ENCODE peak calls at places on chromosomes 5 and 9, in six cellular contexts. S is T-helper 2 cell, M is SK-MEL-5, Z is HuH-7.5, B is coronary artery, T is T-helper 1 cell. X is an unnamed sample.

GRCh38 chr5:60102961-60103683 is 209.6 kb upstream of the PDE4D start:
- DNase-seq in S (no peak), M (peak), Z (no peak), B (no peak), T (no peak), X (no peak)

GRCh38 chr9:135098400-135099105 is 11.1 kb downstream of the OLFM1 start:
- DNase-seq in S (no peak), M (no peak), Z (peak), B (no peak), T (no peak), X (no peak)

GRCh38 chr9:78470741-78471140 is 173.8 kb downstream of the PSAT1 start:
- DNase-seq in S (no peak), M (no peak), Z (no peak), B (no peak), T (no peak), X (no peak)

GRCh38 chr5:76790632-76791290 is 28.1 kb upstream of the F2RL1 start:
- DNase-seq in S (no peak), M (no peak), Z (no peak), B (no peak), T (no peak), X (no peak)

GRCh38 chr9:2469681-2470141 is 151.9 kb upstream of the VLDLR start:
- DNase-seq in S (no peak), M (peak), Z (no peak), B (no peak), T (no peak), X (no peak)

GRCh38 chr5:42889311-42889933 is 77.7 kb upstream of the SELENOP start:
- DNase-seq in S (peak), M (peak), Z (peak), B (no peak), T (peak), X (peak)

GRCh38 chr5:14229181-14229580 is 86.0 kb downstream of the TRIO start:
- DNase-seq in S (no peak), M (peak), Z (no peak), B (no peak), T (no peak), X (no peak)

GRCh38 chr9:121783523-121784507 is 132.4 kb downstream of the DAB2IP start:
- DNase-seq in S (no peak), M (no peak), Z (no peak), B (no peak), T (no peak), X (no peak)

GRCh38 chr9:4299006-4299795 is 667 bp downstream of the GLIS3 start:
- DNase-seq in S (no peak), M (no peak), Z (no peak), B (peak), T (no peak), X (no peak)

GRCh38 chr9:127897194-127897692 is 2.2 kb downstream of the ST6GALNAC6 start:
- DNase-seq in S (no peak), M (no peak), Z (peak), B (peak), T (no peak), X (no peak)

GRCh38 chr5:144183254-144183889 is 12.7 kb downstream of the KCTD16 start:
- DNase-seq in S (no peak), M (peak), Z (no peak), B (no peak), T (no peak), X (no peak)

GRCh38 chr9:129290606-129291005 is 112.5 kb upstream of the IER5L start:
- DNase-seq in S (no peak), M (no peak), Z (no peak), B (peak), T (no peak), X (no peak)

GRCh38 chr5:54443264-54443663 is 12.2 kb upstream of the HSPB3 start:
- DNase-seq in S (no peak), M (peak), Z (no peak), B (no peak), T (no peak), X (no peak)

GRCh38 chr5:73892806-73893205 is 266.8 kb downstream of the ARHGEF28 start:
- DNase-seq in S (no peak), M (no peak), Z (no peak), B (no peak), T (no peak), X (no peak)

GRCh38 chr5:90386099-90386710 is 23.4 kb downstream of the CETN3 start:
- DNase-seq in S (no peak), M (peak), Z (no peak), B (no peak), T (no peak), X (no peak)

GRCh38 chr5:103358305-103358996 is 99.9 kb downstream of the MACIR start:
- DNase-seq in S (no peak), M (no peak), Z (no peak), B (no peak), T (no peak), X (no peak)

GRCh38 chr5:540215-541147 is 16.2 kb upstream of the SLC9A3 start:
- DNase-seq in S (no peak), M (no peak), Z (no peak), B (no peak), T (no peak), X (no peak)

GRCh38 chr5:13814293-13814692 is 130.2 kb downstream of the DNAH5 start:
- DNase-seq in S (no peak), M (no peak), Z (no peak), B (no peak), T (no peak), X (no peak)

GRCh38 chr9:126474201-126474765 is 139.4 kb upstream of the LMX1B start:
- DNase-seq in S (no peak), M (no peak), Z (no peak), B (no peak), T (no peak), X (no peak)

GRCh38 chr5:132747064-132747692 is at the start of gene CCNI2:
- DNase-seq in S (peak), M (no peak), Z (peak), B (no peak), T (peak), X (peak)

GRCh38 chr5:113067635-113068344 is 91.2 kb downstream of the DCP2 start:
- DNase-seq in S (no peak), M (no peak), Z (no peak), B (peak), T (no peak), X (no peak)

GRCh38 chr5:56270058-56270457 is 36.9 kb upstream of the ANKRD55 start:
- DNase-seq in S (no peak), M (peak), Z (no peak), B (no peak), T (no peak), X (no peak)

GRCh38 chr9:134563397-134563796 is 78.2 kb upstream of the COL5A1 start:
- DNase-seq in S (no peak), M (no peak), Z (no peak), B (peak), T (no peak), X (no peak)

GRCh38 chr9:136144450-136144849 is 25.8 kb upstream of the TMEM250 start:
- DNase-seq in S (no peak), M (no peak), Z (no peak), B (no peak), T (no peak), X (no peak)

GRCh38 chr5:125190232-125191051 is 444.0 kb upstream of the ZNF608 start:
- DNase-seq in S (no peak), M (peak), Z (no peak), B (no peak), T (no peak), X (no peak)

X was measured in CD4-positive, alpha-beta T cell.